ENCODE peak calls at places on chromosomes 7 and 10, in ten cellular contexts. S, K, T, Z, I, E, J, V, D and G are unnamed samples.

GRCh38 chr10:92594194-92594593 is 1.3 kb downstream of the KIF11 start:
- DNase-seq in S (no peak), K (no peak), T (no peak), Z (no peak), I (no peak), E (no peak), J (no peak), V (no peak), D (peak; percentile 17), G (no peak)

GRCh38 chr7:48052748-48053147 is 17.4 kb downstream of the C7orf57 start:
- DNase-seq in S (no peak), K (no peak), T (no peak), Z (no peak), I (no peak), E (peak; percentile 59), J (no peak), V (no peak), D (peak; percentile 11), G (no peak)

GRCh38 chr7:120862987-120863386 is 5.0 kb upstream of the TSPAN12 start:
- DNase-seq in S (no peak), K (no peak), T (no peak), Z (no peak), I (no peak), E (peak; percentile 60), J (no peak), V (no peak), D (no peak), G (no peak)

GRCh38 chr7:38751416-38751815 is 120.2 kb upstream of the AMPH start:
- DNase-seq in S (no peak), K (no peak), T (no peak), Z (no peak), I (no peak), E (no peak), J (no peak), V (no peak), D (no peak), G (no peak)

GRCh38 chr7:112898432-112899290 is 108.5 kb upstream of the TMEM168 start:
- DNase-seq in S (no peak), K (no peak), T (no peak), Z (peak; percentile 49), I (peak; percentile 27), E (peak; percentile 72), J (no peak), V (peak; percentile 56), D (peak; percentile 28), G (no peak)

GRCh38 chr10:67072654-67073053 is 146.8 kb downstream of the LRRTM3 start:
- DNase-seq in S (no peak), K (no peak), T (no peak), Z (no peak), I (no peak), E (no peak), J (no peak), V (no peak), D (no peak), G (no peak)

GRCh38 chr7:133023370-133024075 is 58.4 kb downstream of the CHCHD3 start:
- DNase-seq in S (no peak), K (no peak), T (no peak), Z (no peak), I (no peak), E (no peak), J (no peak), V (no peak), D (no peak), G (no peak)

GRCh38 chr7:17315974-17316373 is 17.5 kb downstream of the AHR start:
- DNase-seq in S (no peak), K (no peak), T (no peak), Z (no peak), I (no peak), E (no peak), J (no peak), V (no peak), D (no peak), G (no peak)

GRCh38 chr10:70772627-70773026 is 12.6 kb downstream of the TBATA start:
- DNase-seq in S (no peak), K (no peak), T (no peak), Z (no peak), I (no peak), E (no peak), J (no peak), V (no peak), D (no peak), G (no peak)

GRCh38 chr7:123460616-123461015 is 73.8 kb downstream of the IQUB start:
- DNase-seq in S (no peak), K (no peak), T (no peak), Z (no peak), I (no peak), E (peak; percentile 94), J (no peak), V (no peak), D (no peak), G (peak; percentile 10)

GRCh38 chr7:80659120-80660055 is 20.9 kb downstream of the CD36 start:
- DNase-seq in S (no peak), K (no peak), T (no peak), Z (no peak), I (no peak), E (peak; percentile 38), J (no peak), V (no peak), D (no peak), G (no peak)

GRCh38 chr10:51672039-51672535 is 27.3 kb downstream of the CSTF2T start:
- DNase-seq in S (no peak), K (no peak), T (no peak), Z (no peak), I (no peak), E (no peak), J (no peak), V (no peak), D (no peak), G (no peak)

GRCh38 chr10:113982745-113983144 is 60.9 kb upstream of the ADRB1 start:
- DNase-seq in S (no peak), K (no peak), T (no peak), Z (no peak), I (no peak), E (no peak), J (no peak), V (peak; percentile 74), D (no peak), G (peak; percentile 8)

GRCh38 chr7:84982199-84982598 is 204.7 kb downstream of the SEMA3D start:
- DNase-seq in S (no peak), K (no peak), T (no peak), Z (no peak), I (no peak), E (no peak), J (no peak), V (no peak), D (no peak), G (no peak)

GRCh38 chr7:84981038-84981601 is 205.7 kb downstream of the SEMA3D start:
- DNase-seq in S (no peak), K (no peak), T (no peak), Z (no peak), I (no peak), E (no peak), J (no peak), V (no peak), D (no peak), G (no peak)

DNA sequence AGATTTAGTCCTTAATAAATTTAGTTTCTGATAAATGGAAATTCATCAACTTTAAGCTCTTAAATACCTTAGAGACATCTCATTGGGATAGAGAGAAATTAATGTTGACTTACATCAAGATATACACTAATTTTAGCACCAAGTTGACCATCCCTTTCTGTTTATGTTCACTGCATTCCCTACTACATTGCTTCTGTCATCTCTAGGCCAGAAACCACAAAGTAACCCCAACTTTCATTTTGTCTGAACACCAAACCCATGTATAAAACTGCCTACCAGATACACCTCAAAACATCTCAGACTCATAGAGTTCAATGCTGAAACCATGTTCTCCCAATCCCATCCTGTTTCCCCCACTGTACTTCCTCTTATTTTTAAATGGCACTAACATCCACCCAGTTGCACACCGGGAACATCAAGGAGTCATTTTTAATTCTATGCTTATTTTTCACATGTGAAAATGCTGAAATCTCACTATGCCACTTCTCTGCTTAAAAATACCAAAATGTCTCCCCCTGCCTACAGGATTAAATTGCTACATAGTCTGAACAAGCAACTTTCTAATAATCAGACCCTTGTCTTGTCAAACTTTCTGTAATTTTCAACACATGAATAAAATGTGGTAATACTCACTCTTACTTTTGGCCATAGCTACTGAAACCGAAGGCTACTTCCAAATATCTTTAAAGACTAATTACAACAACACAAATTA is 201.6 kb downstream of the SEMA3D start:
- DNase-seq in S (no peak), K (no peak), T (no peak), Z (no peak), I (no peak), E (peak; percentile 39), J (no peak), V (no peak), D (no peak), G (no peak)
- H3K27ac ChIP-seq in S (no peak overlapping the region), K (no peak overlapping the region), T (no peak overlapping the region), Z (no peak overlapping the region), I (no peak overlapping the region), E (no peak overlapping the region), J (no peak overlapping the region), V (no peak overlapping the region), D (no peak overlapping the region), G (no peak overlapping the region)

GRCh38 chr10:12869427-12869826 is 132.1 kb downstream of the CCDC3 start:
- DNase-seq in S (no peak), K (no peak), T (no peak), Z (no peak), I (no peak), E (peak; percentile 38), J (no peak), V (no peak), D (no peak), G (no peak)
- H3K27ac ChIP-seq in S (no peak overlapping the region), K (no peak overlapping the region), T (no peak overlapping the region), Z (no peak overlapping the region), I (no peak overlapping the region), E (no peak overlapping the region), J (no peak overlapping the region), V (no peak overlapping the region), D (no peak overlapping the region), G (no peak overlapping the region)

DNA sequence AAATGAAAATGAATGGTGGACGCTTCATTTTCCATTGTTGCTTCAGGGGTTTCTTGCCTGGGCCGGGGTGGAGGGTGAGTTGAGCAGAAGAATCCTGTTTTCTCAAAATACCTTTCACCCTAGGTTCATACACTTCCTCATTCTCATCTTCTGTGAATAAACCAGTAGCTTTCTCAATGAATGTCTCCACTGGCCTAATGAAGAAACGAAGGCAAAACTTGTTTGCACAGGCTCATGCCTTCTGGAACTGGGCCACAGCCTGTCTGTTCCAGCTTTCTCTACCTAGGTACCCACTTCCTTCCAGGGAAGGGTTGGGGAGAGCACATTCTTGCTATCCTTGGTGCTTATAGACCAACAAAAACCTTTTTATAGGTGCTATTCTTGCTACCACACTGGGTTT is 21.3 kb downstream of the STMP1 start:
- DNase-seq in S (no peak), K (no peak), T (no peak), Z (no peak), I (no peak), E (no peak), J (no peak), V (no peak), D (no peak), G (no peak)
- H3K27ac ChIP-seq in S (no peak overlapping the region), K (no peak overlapping the region), T (no peak overlapping the region), Z (peak overlapping the region; percentile 24), I (no peak overlapping the region), E (no peak overlapping the region), J (no peak overlapping the region), V (no peak overlapping the region), D (no peak overlapping the region), G (peak overlapping the region; percentile 79)

DNA sequence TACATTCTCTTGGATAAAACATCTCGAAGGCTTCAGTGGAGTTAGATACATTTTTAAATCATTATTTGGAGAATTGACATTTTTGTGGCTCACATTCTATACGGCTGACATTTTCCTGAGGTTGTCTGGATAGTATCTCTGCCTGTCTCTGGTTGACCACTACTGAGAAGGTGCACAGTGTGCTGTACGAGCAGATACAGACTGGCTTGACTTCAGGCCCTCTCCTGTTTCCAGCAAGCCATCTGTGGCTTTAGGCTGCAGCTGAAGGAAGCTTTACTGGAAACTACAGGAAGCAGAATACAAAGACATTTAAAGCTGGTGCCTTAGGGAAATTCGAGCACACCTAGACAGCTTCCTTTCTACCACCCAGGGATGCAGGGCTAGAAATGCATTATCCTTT is 39.3 kb upstream of the RSU1 start:
- DNase-seq in S (no peak), K (no peak), T (no peak), Z (no peak), I (no peak), E (peak; percentile 63), J (no peak), V (no peak), D (no peak), G (no peak)
- H3K27ac ChIP-seq in S (no peak overlapping the region), K (no peak overlapping the region), T (no peak overlapping the region), Z (no peak overlapping the region), I (no peak overlapping the region), E (no peak overlapping the region), J (no peak overlapping the region), V (no peak overlapping the region), D (no peak overlapping the region), G (no peak overlapping the region)